ENCODE peak calls at places on chromosome 11, in nine cellular contexts. N is H9, G is IMR-90, Z is colonic mucosa, Q is neuronal stem cell, F is ovary, O is tibial artery, W is A549, M is lower lobe of right lung. P is an unnamed sample. For H3K4me1 and H3K9me3, the result is how much of the 10 kb centered on the place peaks cover.

GRCh38 chr11:122116591-122116990 is 576 bp upstream of the BLID start:
- DNase-seq in N (no peak), G (no peak), Z (no peak), Q (no peak), F (no peak), O (no peak), W (no peak), M (no peak), P (no peak)

GRCh38 chr11:63918576-63919171 is 1.7 kb upstream of the RCOR2 start:
- DNase-seq in N (peak), G (no peak), Z (peak), Q (no peak), F (no peak), O (no peak), W (no peak), M (no peak), P (no peak)

GRCh38 chr11:1854132-1854948 is 1.5 kb downstream of the LSP1 start:
- DNase-seq in N (no peak), G (no peak), Z (no peak), Q (no peak), F (no peak), O (no peak), W (no peak), M (no peak), P (no peak)

GRCh38 chr11:130371004-130371590 is 56.4 kb upstream of the ZBTB44 start:
- DNase-seq in N (no peak), G (no peak), Z (no peak), Q (no peak), F (no peak), O (no peak), W (no peak), M (no peak), P (no peak)

GRCh38 chr11:128914216-128915147 is 23.3 kb downstream of the KCNJ5 start:
- DNase-seq in N (no peak), G (no peak), Z (no peak), Q (no peak), F (no peak), O (no peak), W (no peak), M (no peak), P (no peak)

GRCh38 chr11:15580775-15581095 is 466.0 kb downstream of the INSC start:
- DNase-seq in N (no peak), G (no peak), Z (no peak), Q (no peak), F (no peak), O (no peak), W (no peak), M (no peak), P (no peak)

GRCh38 chr11:58830693-58831301 is 13.7 kb downstream of the GLYATL2 start:
- DNase-seq in N (no peak), G (no peak), Z (no peak), Q (no peak), F (no peak), O (no peak), W (no peak), M (no peak), P (no peak)

GRCh38 chr11:72238040-72238450 is 5.9 kb downstream of the PHOX2A start:
- DNase-seq in N (peak), G (peak), Z (peak), Q (peak), F (peak), O (no peak), W (peak), M (peak), P (peak)

GRCh38 chr11:48107188-48107704 is 109.4 kb upstream of the OR4B1 start:
- DNase-seq in N (no peak), G (peak), Z (no peak), Q (no peak), F (no peak), O (no peak), W (no peak), M (no peak), P (no peak)

GRCh38 chr11:60130496-60130895 is 42.0 kb downstream of the MS4A2 start:
- DNase-seq in N (peak), G (no peak), Z (peak), Q (peak), F (no peak), O (no peak), W (peak), M (no peak), P (peak)

GRCh38 chr11:30196400-30197206 is 34.2 kb upstream of the FSHB start:
- DNase-seq in N (peak), G (peak), Z (peak), Q (peak), F (peak), O (peak), W (peak), M (peak), P (peak)

GRCh38 chr11:65554842-65555395 is 3.2 kb downstream of the LTBP3 start:
- DNase-seq in N (no peak), G (no peak), Z (no peak), Q (no peak), F (no peak), O (no peak), W (no peak), M (no peak), P (no peak)

GRCh38 chr11:65552413-65552951 is 5.7 kb downstream of the LTBP3 start:
- DNase-seq in N (no peak), G (no peak), Z (no peak), Q (no peak), F (no peak), O (no peak), W (no peak), M (no peak), P (no peak)

GRCh38 chr11:65553301-65554001 is 4.7 kb downstream of the LTBP3 start:
- DNase-seq in N (peak), G (no peak), Z (peak), Q (no peak), F (no peak), O (no peak), W (no peak), M (no peak), P (no peak)

GRCh38 chr11:65555693-65556231 is 2.4 kb downstream of the LTBP3 start:
- DNase-seq in N (no peak), G (peak), Z (peak), Q (no peak), F (no peak), O (peak), W (peak), M (no peak), P (no peak)

DNA sequence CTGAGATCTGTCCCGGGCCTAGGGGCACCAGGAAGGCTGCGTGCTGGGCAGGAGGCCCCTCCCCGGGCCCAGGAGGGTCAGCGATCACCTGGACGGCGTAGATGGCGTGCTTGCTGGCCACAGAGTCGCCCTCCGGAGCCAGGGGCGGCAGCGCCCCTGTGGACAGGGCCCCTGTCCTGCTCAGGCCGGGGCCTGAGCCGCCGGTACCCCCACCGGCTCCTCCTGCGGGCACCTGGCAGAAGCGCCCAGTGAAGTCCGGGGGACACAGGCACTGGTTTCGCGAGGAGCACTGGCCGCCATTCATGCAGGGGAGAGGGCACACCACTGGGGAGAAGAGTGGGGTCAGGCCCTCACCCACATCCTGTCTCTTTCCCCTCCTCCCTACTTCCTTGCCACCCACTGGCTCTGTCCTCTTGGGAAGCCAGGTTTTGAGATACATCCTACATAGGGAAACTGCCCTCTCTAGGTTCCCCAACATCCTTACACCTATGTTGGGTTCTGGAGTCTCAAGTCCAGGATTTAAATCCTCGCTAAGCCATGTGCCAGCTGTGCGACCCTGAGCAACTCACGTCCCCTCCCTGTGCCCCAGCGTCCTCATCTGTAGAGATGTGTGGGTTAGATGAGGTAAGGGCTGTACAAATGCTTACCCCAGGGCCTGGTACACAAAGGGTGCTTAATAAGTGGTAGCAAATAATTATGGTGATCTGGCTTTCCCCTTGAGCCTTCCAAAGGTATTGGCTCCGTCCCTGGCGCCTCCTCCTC is 3.9 kb downstream of the LTBP3 start:
- DNase-seq in N (no peak), G (no peak), Z (no peak), Q (no peak), F (no peak), O (no peak), W (no peak), M (no peak), P (no peak)
- H3K4me1 ChIP-seq in N (under half), G (under half), Z (under half), Q (under half), F (under half), O (under half), W (half or more), M (half or more), P (under half)

DNA sequence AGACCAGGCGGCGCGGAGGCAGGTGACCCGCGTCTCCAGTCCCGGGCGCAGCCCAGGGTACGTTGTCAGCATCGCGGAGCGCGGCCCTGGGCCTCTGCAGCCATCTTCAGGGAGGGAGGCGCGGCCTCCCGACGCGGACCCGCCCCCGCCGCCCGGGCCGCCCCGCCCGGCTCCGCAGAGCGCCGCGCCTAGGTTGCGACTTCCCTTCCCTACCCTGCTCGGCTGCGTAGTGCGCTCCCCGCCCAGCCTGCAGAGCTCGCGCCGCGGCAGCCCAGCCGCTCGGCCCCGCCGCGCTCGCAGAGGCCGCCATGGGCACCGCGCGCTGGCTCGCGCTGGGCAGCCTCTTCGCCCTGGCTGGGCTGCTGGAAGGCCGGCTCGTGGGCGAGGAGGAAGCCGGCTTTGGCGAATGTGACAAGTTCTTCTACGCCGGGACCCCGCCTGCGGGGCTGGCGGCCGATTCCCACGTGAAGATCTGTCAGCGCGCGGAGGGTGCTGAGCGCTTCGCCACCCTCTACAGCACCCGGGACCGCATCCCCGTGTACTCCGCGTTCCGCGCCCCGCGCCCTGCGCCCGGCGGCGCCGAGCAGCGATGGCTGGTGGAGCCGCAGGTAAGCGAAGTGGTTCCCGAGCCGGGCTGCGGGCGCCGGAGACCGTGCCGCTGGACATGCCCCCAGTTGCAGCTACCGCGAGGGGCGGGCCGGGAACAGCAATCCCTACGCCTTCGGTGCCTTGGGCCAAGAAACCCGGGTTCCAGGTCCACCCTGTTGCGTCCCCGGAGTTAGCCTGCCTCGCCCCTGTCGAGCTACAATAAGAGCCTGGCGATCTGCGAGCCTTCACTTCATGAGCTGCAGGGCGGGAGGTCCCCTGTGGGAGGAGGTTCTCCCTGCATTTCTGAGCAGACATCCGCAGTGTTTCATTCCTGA is at the start of gene ENDOD1:
- DNase-seq in N (peak), G (peak), Z (peak), Q (peak), F (peak), O (peak), W (peak), M (peak), P (no peak)
- H3K27ac ChIP-seq in N (no peak), G (peak), Z (peak), Q (no peak), F (peak), O (peak), W (peak), M (peak), P (no peak)

DNA sequence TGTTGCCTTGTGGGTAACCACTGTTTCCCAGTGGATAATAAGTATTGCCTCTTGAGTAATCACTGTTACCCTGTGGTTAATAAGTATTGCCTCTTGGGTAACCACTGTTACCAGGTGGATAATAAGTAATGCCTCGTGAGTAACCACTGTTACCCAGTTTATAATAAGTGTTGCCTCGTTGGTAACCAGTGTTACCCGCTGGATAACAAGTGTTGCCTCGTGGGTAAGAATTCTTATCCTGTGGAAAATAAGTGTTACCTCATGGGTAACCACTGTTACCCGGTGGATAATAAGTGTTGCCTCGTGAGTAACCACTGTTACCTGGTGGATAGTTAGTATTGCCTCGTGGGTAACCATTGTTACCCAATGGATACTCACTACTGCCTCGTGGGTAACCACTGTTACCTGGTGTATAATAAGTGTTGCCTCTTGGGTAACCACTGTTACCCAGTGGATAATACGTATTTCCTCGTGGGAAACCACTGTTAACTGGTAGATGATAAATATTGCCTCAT is 24.1 kb upstream of the NXPE4 start:
- DNase-seq in N (no peak), G (no peak), Z (no peak), Q (no peak), F (no peak), O (no peak), W (no peak), M (no peak), P (no peak)
- H3K9me3 ChIP-seq in N (under half), G (under half), Z (under half), Q (under half), F (under half), O (under half), W (under half), M (under half), P (under half)

GRCh38 chr11:46363455-46363920 is 16.2 kb downstream of the DGKZ start:
- DNase-seq in N (no peak), G (peak), Z (no peak), Q (no peak), F (no peak), O (no peak), W (no peak), M (no peak), P (no peak)
- H3K4me1 ChIP-seq in N (under half), G (under half), Z (under half), Q (under half), F (under half), O (under half), W (under half), M (half or more), P (under half)

P was measured in iPS DF 6.9.